ENCODE peak calls at places on chromosomes 11 and 22, in five cellular contexts. Z is GM19239, K is WTC11, U is type B pancreatic cell, W is mucosa of descending colon. B is an unnamed sample.

GRCh38 chr11:58573451-58574104 is 2.1 kb downstream of the LPXN start:
- DNase-seq in Z (no peak), K (no peak), U (no peak), W (peak; percentile 41), B (peak; percentile 88)

GRCh38 chr22:42313804-42314581 is 43.5 kb upstream of the TCF20 start:
- DNase-seq in Z (no peak), K (peak; percentile 86), U (no peak), W (peak; percentile 84), B (peak; percentile 28)

GRCh38 chr22:49439373-49439772 is 388.3 kb downstream of the BRD1 start:
- DNase-seq in Z (no peak), K (no peak), U (no peak), W (no peak), B (no peak)

GRCh38 chr22:31577711-31578110 is 81.4 kb downstream of the SFI1 start:
- DNase-seq in Z (no peak), K (no peak), U (no peak), W (no peak), B (no peak)

GRCh38 chr22:49372111-49372529 is 455.6 kb downstream of the BRD1 start:
- DNase-seq in Z (no peak), K (peak; percentile 4), U (peak; percentile 52), W (no peak), B (no peak)

GRCh38 chr11:3380706-3381570 is 2.0 kb upstream of the ZNF195 start:
- DNase-seq in Z (no peak), K (peak; percentile 67), U (no peak), W (peak; percentile 18), B (no peak)

GRCh38 chr11:9109858-9110731 is 18.7 kb upstream of the SCUBE2 start:
- DNase-seq in Z (no peak), K (no peak), U (no peak), W (no peak), B (no peak)

GRCh38 chr22:29306830-29307657 is 594 bp downstream of the GAS2L1 start:
- DNase-seq in Z (no peak), K (peak; percentile 86), U (peak; percentile 88), W (peak; percentile 85), B (peak; percentile 68)

GRCh38 chr11:100673063-100673462 is 14.0 kb upstream of the ARHGAP42 start:
- DNase-seq in Z (no peak), K (no peak), U (no peak), W (no peak), B (no peak)

GRCh38 chr11:62147545-62147944 is 23.7 kb downstream of the INCENP start:
- DNase-seq in Z (no peak), K (peak; percentile 13), U (peak; percentile 55), W (no peak), B (no peak)

GRCh38 chr11:23143031-23143430 is 282.8 kb upstream of the CCDC179 start:
- DNase-seq in Z (no peak), K (no peak), U (no peak), W (no peak), B (no peak)

GRCh38 chr11:64629796-64630562 is 39.0 kb downstream of the SLC22A12 start:
- DNase-seq in Z (no peak), K (peak; percentile 99), U (no peak), W (no peak), B (peak; percentile 8)

B was measured in lung microvascular endothelial cell.